ENCODE peak calls at places on chromosomes 7 and 10, in four cellular contexts. R, E, N and X are unnamed samples.

GRCh38 chr10:124493191-124493936 is 31.7 kb downstream of the LHPP start:
- DNase-seq in N (no peak), R (no peak), E (no peak), X (no peak)

GRCh38 chr7:20698469-20698868 is 83.0 kb downstream of the ABCB5 start:
- DNase-seq in E (no peak), N (no peak), R (no peak), X (no peak)

GRCh38 chr10:78751716-78752115 is 317.1 kb upstream of the ZMIZ1 start:
- DNase-seq in E (no peak), R (no peak), N (no peak), X (no peak)

GRCh38 chr7:31890751-31891150 is 179.5 kb downstream of the PDE1C start:
- DNase-seq in E (no peak), N (no peak), R (no peak), X (no peak)

GRCh38 chr10:51405580-51406367 is 293.6 kb downstream of the CSTF2T start:
- DNase-seq in E (no peak), R (no peak), N (no peak), X (no peak)

GRCh38 chr7:55048221-55048859 is 29.5 kb downstream of the EGFR start:
- DNase-seq in N (no peak), E (no peak), R (no peak), X (no peak)

GRCh38 chr7:142066536-142066935 is 45.0 kb upstream of the MGAM2 start:
- DNase-seq in N (no peak), R (no peak), E (no peak), X (no peak)

GRCh38 chr7:32075612-32076011 is 5.4 kb upstream of the PDE1C start:
- DNase-seq in R (no peak), N (no peak), E (no peak), X (no peak)

GRCh38 chr10:21424511-21424910 is 101.0 kb downstream of the SKIDA1 start:
- DNase-seq in R (no peak), N (no peak), E (no peak), X (no peak)

GRCh38 chr10:30829921-30830671 is 200.5 kb upstream of the LYZL2 start:
- DNase-seq in R (no peak), E (no peak), N (no peak), X (no peak)